ENCODE peak calls at places on chromosomes 1 and 21, in nine cellular contexts. X is heart left ventricle, O is Peyer's patch, Q is tibial nerve, U is adrenal gland, T is esophagus squamous epithelium, S is endothelial cell of umbilical vein, L is sigmoid colon, F is H54. E is an unnamed sample.

GRCh38 chr1:2650967-2651645 is 18.3 kb upstream of the MMEL1 start:
- DNase-seq in X (peak; percentile 9), O (no peak), Q (no peak), U (no peak), T (no peak), S (no peak), L (peak; percentile 37), F (no peak), E (no peak)

GRCh38 chr1:172180886-172181285 is 239.6 kb upstream of the C1orf105 start:
- DNase-seq in X (peak; percentile 48), O (peak; percentile 63), Q (peak; percentile 16), U (peak; percentile 37), T (no peak), S (peak; percentile 75), L (peak; percentile 78), F (no peak), E (peak; percentile 70)

GRCh38 chr1:214332950-214333798 is 52.2 kb downstream of the SMYD2 start:
- DNase-seq in X (peak; percentile 49), O (no peak), Q (peak; percentile 31), U (peak; percentile 70), T (no peak), S (peak; percentile 54), L (peak; percentile 71), F (peak; percentile 31), E (peak; percentile 65)

GRCh38 chr1:65722461-65722860 is 70.2 kb upstream of the PDE4B start:
- DNase-seq in X (no peak), O (no peak), Q (no peak), U (no peak), T (no peak), S (no peak), L (no peak), F (no peak), E (no peak)

GRCh38 chr1:159092398-159092760 is 15.8 kb upstream of the AIM2 start:
- DNase-seq in X (no peak), O (no peak), Q (no peak), U (no peak), T (no peak), S (no peak), L (no peak), F (no peak), E (no peak)

GRCh38 chr1:214590696-214591095 is 12.3 kb upstream of the CENPF start:
- DNase-seq in X (no peak), O (no peak), Q (no peak), U (no peak), T (no peak), S (no peak), L (no peak), F (no peak), E (no peak)

GRCh38 chr21:42337830-42338729 is 12.7 kb downstream of the TFF2 start:
- DNase-seq in X (peak; percentile 60), O (peak; percentile 74), Q (peak; percentile 42), U (peak; percentile 46), T (peak; percentile 14), S (peak; percentile 53), L (peak; percentile 75), F (peak; percentile 34), E (peak; percentile 35)

GRCh38 chr21:26144026-26144425 is 26.5 kb downstream of the APP start:
- DNase-seq in X (no peak), O (no peak), Q (no peak), U (no peak), T (no peak), S (no peak), L (no peak), F (no peak), E (no peak)

GRCh38 chr21:42513151-42513984 is at the start of gene SLC37A1:
- DNase-seq in X (no peak), O (peak; percentile 43), Q (no peak), U (no peak), T (no peak), S (no peak), L (peak; percentile 61), F (no peak), E (no peak)

GRCh38 chr1:181783208-181783607 is 278.3 kb downstream of the ZNF648 start:
- DNase-seq in X (no peak), O (no peak), Q (no peak), U (no peak), T (no peak), S (no peak), L (no peak), F (no peak), E (no peak)

GRCh38 chr1:233885196-233886028 is 19.1 kb upstream of the SLC35F3 start:
- DNase-seq in X (no peak), O (no peak), Q (no peak), U (no peak), T (no peak), S (no peak), L (no peak), F (no peak), E (no peak)

GRCh38 chr1:89200668-89201488 is 2.1 kb upstream of the GBP4 start:
- DNase-seq in X (no peak), O (peak; percentile 17), Q (no peak), U (no peak), T (no peak), S (peak; percentile 27), L (no peak), F (no peak), E (no peak)

DNA sequence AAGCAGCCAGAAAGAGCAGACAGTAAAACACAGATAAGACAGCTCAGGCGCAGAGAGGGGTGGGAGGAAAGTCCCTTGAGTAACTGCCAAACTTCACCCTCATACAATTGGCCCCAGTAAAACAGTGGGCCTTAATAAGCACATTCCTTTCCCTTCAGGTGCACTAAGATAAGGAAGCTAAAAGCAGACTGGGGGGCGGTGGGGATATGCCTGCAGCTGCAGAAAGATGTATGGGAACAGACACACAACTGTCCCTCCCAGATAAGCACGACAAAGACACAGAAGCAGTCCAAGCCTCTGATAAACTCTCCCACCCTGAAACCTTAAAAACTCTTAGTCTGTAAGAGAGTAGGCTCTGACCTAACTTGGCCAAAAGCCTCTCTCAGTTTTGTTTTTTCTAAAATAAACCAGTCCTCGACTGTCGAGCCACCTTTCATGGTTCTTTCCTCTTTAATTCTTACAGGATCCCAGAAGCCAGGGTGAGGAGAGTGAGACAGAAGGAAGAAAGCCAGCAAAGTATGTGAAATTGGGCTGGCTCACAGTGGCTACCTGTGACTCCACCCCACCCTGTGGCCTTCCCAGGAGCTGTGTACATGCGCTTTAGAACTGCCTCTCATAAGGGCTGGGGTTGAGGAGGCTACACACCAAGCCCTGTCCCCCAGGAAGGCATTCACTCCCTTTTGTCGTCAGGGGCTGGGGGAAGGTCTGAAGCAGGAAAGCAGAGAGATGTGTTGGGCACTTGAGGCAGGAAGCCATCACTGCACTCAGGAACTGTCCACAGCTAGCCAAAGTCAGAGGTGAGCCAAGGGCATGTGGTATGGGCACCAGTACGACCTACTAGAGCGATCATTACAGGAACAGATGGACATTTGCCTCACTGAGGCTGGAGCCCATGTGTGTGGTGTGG is 4.6 kb downstream of the PGLYRP4 start:
- DNase-seq in X (no peak), O (no peak), Q (no peak), U (no peak), T (no peak), S (no peak), L (no peak), F (no peak), E (no peak)
- TF ChIP-seq POLR2A in X (no peak), O (no peak), Q (no peak), U (no peak), T (no peak), S (no peak), L (no peak), F (no peak), E (no peak)

GRCh38 chr1:52056110-52056936 is at the start of gene BTF3L4:
- DNase-seq in X (peak; percentile 95), O (peak; percentile 98), Q (peak; percentile 93), U (peak; percentile 93), T (peak; percentile 83), S (peak; percentile 89), L (peak; percentile 98), F (peak; percentile 80), E (peak; percentile 89)
- TF ChIP-seq POLR2A in X (no peak), O (peak; percentile 38), Q (peak; percentile 59), U (peak; percentile 93), T (no peak), S (peak; percentile 52), L (peak; percentile 69), F (peak; percentile 38), E (peak; percentile 37)

GRCh38 chr1:244833734-244834595 is 1.5 kb upstream of the COX20 start:
- DNase-seq in X (peak; percentile 65), O (peak; percentile 54), Q (no peak), U (peak; percentile 56), T (no peak), S (peak; percentile 89), L (peak; percentile 77), F (peak; percentile 34), E (peak; percentile 69)
- TF ChIP-seq POLR2A in X (no peak), O (peak; percentile 17), Q (no peak), U (peak; percentile 72), T (no peak), S (no peak), L (no peak), F (peak; percentile 25), E (peak; percentile 39)

DNA sequence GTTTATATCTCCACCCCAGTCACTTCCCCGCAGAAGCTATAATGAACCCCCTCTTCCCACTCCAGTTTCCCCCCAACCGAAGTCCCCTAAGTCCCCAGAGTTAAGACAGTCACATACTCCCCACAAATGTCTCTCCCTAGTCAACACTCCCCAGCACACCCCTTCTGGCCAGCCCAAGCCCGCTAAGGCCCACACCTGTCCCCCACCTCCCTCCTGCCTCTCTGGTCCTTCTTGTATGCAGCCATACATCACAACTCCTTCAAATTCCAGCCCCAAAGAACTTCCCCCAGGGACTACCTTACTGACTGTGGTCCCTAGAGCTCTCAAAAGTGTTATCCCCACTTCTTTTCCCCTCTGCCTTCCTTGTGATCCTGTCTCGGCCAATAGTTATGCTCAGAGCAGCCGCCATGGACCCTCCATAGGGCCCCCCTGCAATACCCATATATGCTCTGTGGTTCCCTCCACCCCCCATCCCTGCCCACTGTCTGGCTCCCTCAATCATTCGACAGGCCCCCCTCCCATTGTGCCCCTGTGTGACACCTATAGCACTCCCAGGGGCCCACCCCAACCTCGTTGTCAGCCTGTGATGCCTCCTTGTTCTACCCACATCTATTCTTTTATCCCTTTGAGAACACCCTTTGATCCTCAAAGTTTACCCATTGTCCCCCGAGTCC is 2.2 kb downstream of the NSUN4 start:
- DNase-seq in X (no peak), O (no peak), Q (no peak), U (no peak), T (no peak), S (no peak), L (peak; percentile 59), F (no peak), E (no peak)
- TF ChIP-seq POLR2A in X (no peak), O (no peak), Q (no peak), U (no peak), T (no peak), S (no peak), L (no peak), F (no peak), E (no peak)

DNA sequence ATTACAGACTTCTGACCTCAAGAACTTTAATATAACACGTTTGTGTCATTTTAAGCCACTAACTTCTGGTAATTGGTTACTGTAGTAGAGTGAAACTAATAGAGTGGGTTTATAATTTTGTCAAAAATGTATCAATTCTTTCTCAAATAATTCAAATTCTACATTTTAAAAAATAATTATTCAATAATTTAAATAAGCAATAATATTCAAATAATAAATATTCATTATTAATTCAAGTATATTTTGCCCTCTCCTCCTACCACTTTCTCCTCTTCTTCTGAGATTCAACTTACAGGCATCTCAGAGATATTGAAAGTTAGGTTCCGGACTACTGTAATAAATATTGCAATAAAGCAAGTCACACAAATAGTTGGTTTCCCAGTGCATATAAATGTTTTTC is 1107.1 kb downstream of the KCNT2 start:
- DNase-seq in X (no peak), O (no peak), Q (no peak), U (no peak), T (no peak), S (no peak), L (no peak), F (no peak), E (no peak)
- TF ChIP-seq POLR2A in X (no peak), O (no peak), Q (no peak), U (no peak), T (no peak), S (no peak), L (no peak), F (no peak), E (no peak)

E was measured in IMR-90.